ENCODE peak calls at places on chromosomes 11 and 22, in four cellular contexts. P is SK-N-SH, H is GM12878, K is HepG2. F is an unnamed sample.

GRCh38 chr11:118230088-118230487 is 5.3 kb upstream of the JAML start:
- DNase-seq in P (no peak), K (no peak), H (no peak), F (no peak)

GRCh38 chr11:33324211-33324985 is 67.2 kb downstream of the HIPK3 start:
- DNase-seq in H (no peak), P (no peak), K (no peak), F (no peak)

GRCh38 chr11:70076461-70076931 is 1.6 kb upstream of the ANO1 start:
- DNase-seq in K (no peak), H (no peak), P (no peak), F (no peak)

GRCh38 chr11:23211221-23211620 is 350.9 kb upstream of the CCDC179 start:
- DNase-seq in K (no peak), P (no peak), H (no peak), F (no peak)

GRCh38 chr11:2511421-2512369 is 66.9 kb downstream of the KCNQ1 start:
- DNase-seq in P (peak), K (no peak), H (no peak), F (peak)

GRCh38 chr11:111221208-111221607 is 24.3 kb upstream of the POU2AF2 start:
- DNase-seq in P (no peak), K (no peak), H (no peak), F (no peak)

GRCh38 chr22:44727709-44728108 is 24.7 kb upstream of the ARHGAP8 start:
- DNase-seq in P (peak), K (no peak), H (no peak), F (no peak)

GRCh38 chr11:10454902-10455631 is at the start of gene AMPD3:
- DNase-seq in K (peak), H (peak), P (peak), F (no peak)

GRCh38 chr11:31793264-31793663 is 17.9 kb downstream of the PAX6 start:
- DNase-seq in H (no peak), P (no peak), K (no peak), F (no peak)

GRCh38 chr22:35326854-35327562 is 27.3 kb downstream of the TOM1 start:
- DNase-seq in P (no peak), K (no peak), H (no peak), F (no peak)

GRCh38 chr11:2256293-2256913 is 14.0 kb downstream of the ASCL2 start:
- DNase-seq in H (no peak), K (no peak), P (no peak), F (no peak)

GRCh38 chr11:116601734-116602636 is 170.8 kb downstream of the BUD13 start:
- DNase-seq in K (no peak), P (no peak), H (no peak), F (no peak)

GRCh38 chr11:75380716-75381420 is 18.4 kb upstream of the RPS3 start:
- DNase-seq in K (peak), P (no peak), H (no peak), F (no peak)

GRCh38 chr11:18590573-18590972 is 2.0 kb upstream of the UEVLD start:
- DNase-seq in P (no peak), K (no peak), H (no peak), F (no peak)

GRCh38 chr11:11821899-11822298 is 19.9 kb upstream of the USP47 start:
- DNase-seq in H (no peak), P (no peak), K (no peak), F (no peak)

GRCh38 chr11:12226093-12226492 is 115.7 kb downstream of the MICAL2 start:
- DNase-seq in H (no peak), K (no peak), P (no peak), F (no peak)

GRCh38 chr11:61007383-61007970 is 36.0 kb downstream of the CD6 start:
- DNase-seq in K (no peak), P (peak), H (no peak), F (peak)

GRCh38 chr11:20155683-20156279 is 4.5 kb downstream of the DBX1 start:
- DNase-seq in P (no peak), K (no peak), H (no peak), F (no peak)

GRCh38 chr11:103091441-103091809 is 535 bp downstream of the DCUN1D5 start:
- DNase-seq in P (peak), H (no peak), K (peak), F (no peak)

GRCh38 chr11:10579700-10580099 is 11.2 kb upstream of the LYVE1 start:
- DNase-seq in K (no peak), H (no peak), P (no peak), F (no peak)

GRCh38 chr11:69335461-69336386 is 41.8 kb downstream of the MYEOV start:
- DNase-seq in P (no peak), H (no peak), K (no peak), F (no peak)

GRCh38 chr11:131749100-131749499 is 378.7 kb downstream of the NTM start:
- DNase-seq in P (no peak), H (no peak), K (no peak), F (no peak)

GRCh38 chr11:46026616-46027293 is 94.5 kb downstream of the PHF21A start:
- DNase-seq in H (no peak), K (no peak), P (no peak), F (no peak)

GRCh38 chr11:115462004-115462541 is 42.1 kb downstream of the CADM1 start:
- DNase-seq in H (no peak), P (no peak), K (no peak), F (no peak)

GRCh38 chr11:3667149-3668035 is 3.8 kb downstream of the CHRNA10 start:
- DNase-seq in H (no peak), K (no peak), P (no peak), F (no peak)

GRCh38 chr11:2276999-2277328 is 6.6 kb upstream of the ASCL2 start:
- DNase-seq in H (no peak), K (no peak), P (no peak), F (no peak)

GRCh38 chr22:50734343-50734771 is 3.6 kb upstream of the ACR start:
- DNase-seq in P (no peak), H (no peak), K (no peak), F (no peak)

GRCh38 chr11:116461789-116462188 is 311.0 kb downstream of the BUD13 start:
- DNase-seq in H (no peak), K (no peak), P (no peak), F (no peak)

DNA sequence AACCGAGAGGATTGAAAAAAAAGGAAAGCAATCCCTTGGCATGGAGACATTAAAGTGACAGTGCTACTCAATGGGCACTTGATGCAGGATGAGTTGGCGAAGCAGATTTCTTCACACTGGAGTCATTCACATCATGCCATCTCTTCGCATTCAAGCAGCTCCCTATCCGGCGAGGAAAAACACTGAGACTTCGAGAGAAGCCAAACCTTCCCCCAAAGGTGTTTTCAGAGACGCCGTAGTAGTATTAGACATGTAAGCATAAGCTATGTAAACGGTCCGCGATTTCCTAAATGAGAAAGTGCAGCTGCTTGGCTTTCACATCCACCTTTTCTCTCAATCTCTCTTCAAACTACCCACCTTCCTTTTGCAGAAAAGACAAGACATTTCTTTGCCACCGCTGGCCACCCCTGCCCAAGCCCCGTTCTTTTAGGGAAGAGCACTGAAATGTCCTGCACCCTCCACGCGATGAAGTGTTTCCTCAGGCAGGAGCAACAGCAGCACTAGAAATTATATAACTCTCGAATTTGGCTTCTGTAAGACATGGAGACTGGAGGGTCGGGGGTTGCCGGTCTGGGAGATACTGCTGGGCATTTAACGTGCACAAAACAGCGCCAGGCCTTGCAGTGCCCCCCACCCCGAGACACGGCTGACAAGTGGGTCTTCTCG is at the start of gene DLG2:
- DNase-seq in H (no peak), P (peak), K (no peak), F (no peak)
- TF ChIP-seq TAF1 in H (no peak), P (no peak), K (no peak), F (no peak)

DNA sequence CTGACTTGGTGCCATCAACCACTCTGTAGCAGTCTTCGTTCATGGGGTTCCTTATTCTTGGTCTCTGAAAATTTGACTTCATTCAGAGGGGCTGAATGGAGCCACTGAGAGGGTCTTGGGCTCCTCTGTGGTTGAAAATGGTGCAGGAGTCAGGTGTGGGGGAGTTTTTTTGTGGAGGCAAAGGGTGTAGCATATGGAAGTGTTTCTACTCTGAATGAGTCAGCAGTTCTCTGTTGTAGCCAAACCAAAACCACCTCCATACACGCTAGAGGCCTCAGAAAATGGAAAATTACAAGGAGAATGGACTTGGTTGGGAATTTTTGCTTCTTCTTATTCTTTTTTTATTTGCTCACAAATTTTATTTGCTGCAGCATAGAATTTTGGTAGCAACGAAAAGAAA is 111.5 kb downstream of the MYO18B start:
- DNase-seq in H (no peak), K (no peak), P (no peak), F (no peak)
- TF ChIP-seq TAF1 in H (no peak), K (no peak), P (no peak), F (no peak)

GRCh38 chr22:49323751-49324415 is 503.8 kb downstream of the BRD1 start:
- DNase-seq in P (no peak), K (no peak), H (no peak), F (no peak)

GRCh38 chr22:49326558-49326957 is 501.1 kb downstream of the BRD1 start:
- DNase-seq in H (no peak), P (no peak), K (no peak), F (no peak)

GRCh38 chr22:49325531-49326395 is 501.9 kb downstream of the BRD1 start:
- DNase-seq in H (no peak), K (no peak), P (no peak), F (no peak)

GRCh38 chr22:49322861-49323622 is 504.6 kb downstream of the BRD1 start:
- DNase-seq in H (no peak), K (no peak), P (peak), F (no peak)

DNA sequence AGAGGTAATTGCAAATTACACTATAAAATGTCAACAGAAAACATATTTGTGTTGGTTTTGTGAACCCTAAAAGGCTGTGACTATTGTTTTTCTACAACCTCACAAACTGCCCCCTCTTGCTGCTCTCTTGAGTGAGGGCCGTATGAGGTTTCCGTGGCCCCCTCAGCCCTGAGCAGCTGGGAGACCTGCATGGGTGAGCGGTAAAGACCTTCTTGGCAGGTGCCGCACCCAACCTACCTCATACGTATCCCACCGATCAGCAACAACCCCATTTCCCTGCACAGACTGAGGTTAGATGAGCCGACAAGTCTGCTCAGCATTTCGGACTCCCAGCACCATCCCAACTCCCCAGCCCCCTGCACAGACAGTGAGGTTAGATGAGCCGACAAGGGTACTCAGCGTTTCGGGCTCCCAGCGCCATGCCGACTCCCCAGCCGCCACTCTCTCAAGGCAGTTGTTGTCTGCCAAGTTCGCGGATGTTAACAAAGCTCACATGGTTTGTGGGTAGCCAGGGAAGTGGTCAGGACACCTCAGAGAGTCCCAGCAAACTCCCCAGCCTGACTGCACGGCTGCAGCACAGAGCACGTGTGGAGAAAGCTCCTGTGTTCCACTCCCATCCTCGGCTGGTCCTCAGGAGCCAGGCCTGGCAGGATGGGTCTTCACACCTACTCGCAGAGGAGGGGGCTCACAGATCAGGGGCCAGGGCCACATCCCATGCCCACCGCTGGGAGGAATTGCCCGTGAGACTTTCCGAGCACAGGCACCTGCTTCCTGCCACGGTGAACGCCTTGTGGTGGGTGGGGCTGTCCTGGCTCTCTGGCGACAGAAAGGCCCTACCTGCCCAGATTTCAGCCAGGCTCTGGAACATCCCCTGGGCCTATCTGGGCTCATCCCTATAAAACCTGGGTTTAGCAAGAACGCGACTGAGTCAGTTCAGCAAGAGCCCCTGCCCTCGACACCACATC is 502.9 kb downstream of the BRD1 start:
- DNase-seq in P (peak), H (no peak), K (no peak), F (no peak)
- TF ChIP-seq TAF1 in P (no peak), H (no peak), K (no peak), F (no peak)

GRCh38 chr11:135008001-135008405 is 596.0 kb upstream of the B3GAT1 start:
- DNase-seq in H (no peak), K (no peak), P (peak), F (no peak)
- TF ChIP-seq TAF1 in H (no peak), K (no peak), P (no peak), F (no peak)

GRCh38 chr11:120141144-120142071 is 3.5 kb upstream of the TRIM29 start:
- DNase-seq in P (peak), K (no peak), H (no peak), F (no peak)
- TF ChIP-seq TAF1 in P (no peak), K (no peak), H (no peak), F (no peak)